ENCODE peak calls at places on chromosomes 3 and 15, in nine cellular contexts. K, G, R, M, C, Q, J, B and A are unnamed samples.

GRCh38 chr3:184234224-184234623 is 4.8 kb downstream of the VWA5B2 start:
- DNase-seq in K (peak; percentile 85), G (no peak), R (peak; percentile 45), M (no peak), C (peak; percentile 38), Q (no peak), J (peak; percentile 68), B (peak; percentile 47), A (peak; percentile 56)

GRCh38 chr3:123449092-123449985 is 449 bp upstream of the ADCY5 start:
- DNase-seq in K (no peak), G (peak; percentile 52), R (peak; percentile 34), M (peak; percentile 60), C (no peak), Q (no peak), J (peak; percentile 12), B (peak; percentile 47), A (peak; percentile 77)

GRCh38 chr3:124843496-124843895 is 43.7 kb downstream of the ITGB5 start:
- DNase-seq in K (no peak), G (no peak), R (no peak), M (no peak), C (no peak), Q (no peak), J (no peak), B (no peak), A (no peak)

GRCh38 chr3:132730891-132731580 is 8.8 kb upstream of the NPHP3 start:
- DNase-seq in K (no peak), G (no peak), R (no peak), M (no peak), C (no peak), Q (no peak), J (peak; percentile 68), B (no peak), A (peak; percentile 79)

GRCh38 chr15:65101418-65101890 is 13.5 kb downstream of the UBAP1L start:
- DNase-seq in K (peak; percentile 77), G (peak; percentile 87), R (peak; percentile 69), M (peak; percentile 69), C (peak; percentile 36), Q (peak; percentile 76), J (peak; percentile 70), B (peak; percentile 80), A (peak; percentile 62)

GRCh38 chr3:141498592-141499223 is 11.9 kb downstream of the RASA2 start:
- DNase-seq in K (peak; percentile 61), G (no peak), R (no peak), M (no peak), C (no peak), Q (peak; percentile 41), J (peak; percentile 17), B (no peak), A (no peak)

GRCh38 chr15:74170845-74171578 is 2.5 kb upstream of the ISLR start:
- DNase-seq in K (no peak), G (peak; percentile 18), R (no peak), M (no peak), C (no peak), Q (no peak), J (no peak), B (no peak), A (no peak)

GRCh38 chr3:192223815-192224214 is 503.5 kb downstream of the FGF12 start:
- DNase-seq in K (no peak), G (no peak), R (no peak), M (no peak), C (no peak), Q (no peak), J (no peak), B (no peak), A (no peak)

GRCh38 chr3:15768421-15769255 is 29.1 kb downstream of the ANKRD28 start:
- DNase-seq in K (peak; percentile 33), G (no peak), R (peak; percentile 89), M (no peak), C (peak; percentile 82), Q (no peak), J (peak; percentile 97), B (peak; percentile 10), A (peak; percentile 94)

GRCh38 chr3:39965997-39966396 is 156.6 kb downstream of the MYRIP start:
- DNase-seq in K (no peak), G (no peak), R (no peak), M (no peak), C (no peak), Q (no peak), J (no peak), B (no peak), A (peak; percentile 47)

GRCh38 chr3:27713066-27713400 is 9.1 kb downstream of the EOMES start:
- DNase-seq in K (no peak), G (no peak), R (peak; percentile 25), M (no peak), C (no peak), Q (no peak), J (no peak), B (no peak), A (peak; percentile 53)

GRCh38 chr15:80474751-80475295 is 70.6 kb downstream of the ARNT2 start:
- DNase-seq in K (no peak), G (no peak), R (no peak), M (no peak), C (no peak), Q (no peak), J (no peak), B (no peak), A (no peak)

GRCh38 chr15:26015516-26015915 is 152.4 kb upstream of the ATP10A start:
- DNase-seq in K (no peak), G (no peak), R (no peak), M (no peak), C (no peak), Q (no peak), J (no peak), B (no peak), A (no peak)

GRCh38 chr3:194494951-194495374 is 8.2 kb upstream of the ATP13A3 start:
- DNase-seq in K (peak; percentile 3), G (no peak), R (no peak), M (no peak), C (no peak), Q (no peak), J (peak; percentile 81), B (no peak), A (no peak)

GRCh38 chr15:63918317-63918672 is 84.5 kb upstream of the HERC1 start:
- DNase-seq in K (no peak), G (peak; percentile 69), R (no peak), M (no peak), C (no peak), Q (no peak), J (no peak), B (no peak), A (no peak)

GRCh38 chr3:184584001-184584891 is 22.7 kb downstream of the EPHB3 start:
- DNase-seq in K (no peak), G (peak; percentile 69), R (peak; percentile 24), M (no peak), C (no peak), Q (no peak), J (peak; percentile 32), B (no peak), A (no peak)

DNA sequence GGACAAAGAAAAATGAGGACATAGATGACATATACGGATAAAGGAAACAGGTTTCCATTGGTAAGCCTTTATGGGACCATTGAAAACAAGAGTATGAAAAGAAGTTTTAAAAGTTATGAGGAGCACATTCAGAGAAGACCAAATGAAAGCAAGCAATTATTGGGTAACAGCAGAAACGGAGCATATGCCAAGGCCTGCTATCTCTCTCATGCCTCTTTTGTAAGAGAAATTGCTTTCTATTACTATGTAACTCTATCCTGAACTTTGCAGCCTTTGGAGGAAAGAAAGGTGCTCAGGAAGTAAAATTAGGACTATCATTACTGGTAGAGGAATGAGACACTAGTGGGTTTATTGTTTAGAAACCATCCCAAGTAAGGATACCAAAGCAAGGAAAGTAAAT is 14.9 kb upstream of the DPH6 start:
- DNase-seq in K (no peak), G (no peak), R (no peak), M (no peak), C (no peak), Q (no peak), J (no peak), B (no peak), A (no peak)
- H3K27me3 ChIP-seq in K (no peaks in the 10 kb centered on the region), G (no peaks in the 10 kb centered on the region), R (no peaks in the 10 kb centered on the region), M (no peaks in the 10 kb centered on the region), C (no peaks in the 10 kb centered on the region), Q (no peaks in the 10 kb centered on the region), J (no peaks in the 10 kb centered on the region), B (no peaks in the 10 kb centered on the region), A (no peaks in the 10 kb centered on the region)

GRCh38 chr3:98577178-98577895 is 16.1 kb downstream of the CPOX start:
- DNase-seq in K (no peak), G (no peak), R (no peak), M (no peak), C (no peak), Q (no peak), J (no peak), B (no peak), A (peak; percentile 5)

GRCh38 chr3:98581474-98581873 is 11.9 kb downstream of the CPOX start:
- DNase-seq in K (no peak), G (no peak), R (no peak), M (no peak), C (no peak), Q (no peak), J (no peak), B (no peak), A (no peak)

GRCh38 chr3:98583766-98584165 is 9.6 kb downstream of the CPOX start:
- DNase-seq in K (no peak), G (no peak), R (no peak), M (no peak), C (no peak), Q (no peak), J (no peak), B (no peak), A (no peak)

GRCh38 chr3:98584563-98584962 is 8.8 kb downstream of the CPOX start:
- DNase-seq in K (no peak), G (no peak), R (no peak), M (no peak), C (no peak), Q (no peak), J (no peak), B (no peak), A (no peak)

GRCh38 chr3:98580774-98581365 is 12.5 kb downstream of the CPOX start:
- DNase-seq in K (no peak), G (no peak), R (no peak), M (no peak), C (no peak), Q (no peak), J (no peak), B (no peak), A (no peak)
- H3K9me3 ChIP-seq in K (no peaks in the 10 kb centered on the region), G (no peaks in the 10 kb centered on the region), R (no peaks in the 10 kb centered on the region), M (no peaks in the 10 kb centered on the region), C (no peaks in the 10 kb centered on the region), Q (no peaks in the 10 kb centered on the region), J (no peaks in the 10 kb centered on the region), B (no peaks in the 10 kb centered on the region), A (no peaks in the 10 kb centered on the region)

DNA sequence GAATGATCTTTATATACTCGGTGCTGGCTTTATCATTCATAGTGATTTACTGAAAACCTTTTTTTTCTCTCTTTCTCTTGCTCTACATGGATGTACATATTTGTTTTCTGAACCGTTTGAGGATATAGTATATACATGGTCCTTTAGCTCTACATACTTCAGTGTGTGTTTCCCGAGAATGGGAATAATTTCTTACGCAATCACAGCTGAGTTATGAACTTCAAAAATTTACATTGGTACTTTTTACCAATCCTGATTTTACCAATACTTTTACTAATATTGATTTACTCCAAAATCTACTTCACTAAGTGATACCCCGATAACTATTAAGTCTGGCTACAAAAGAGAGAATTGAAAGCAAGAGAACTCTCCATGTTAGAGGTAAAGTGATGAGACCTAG is 294.3 kb upstream of the ICE2 start:
- DNase-seq in K (no peak), G (no peak), R (no peak), M (no peak), C (no peak), Q (no peak), J (no peak), B (no peak), A (no peak)
- H3K27me3 ChIP-seq in K (no peaks in the 10 kb centered on the region), G (no peaks in the 10 kb centered on the region), R (no peaks in the 10 kb centered on the region), M (no peaks in the 10 kb centered on the region), C (no peaks in the 10 kb centered on the region), Q (no peaks in the 10 kb centered on the region), J (no peaks in the 10 kb centered on the region), B (no peaks in the 10 kb centered on the region), A (no peaks in the 10 kb centered on the region)

GRCh38 chr3:52731590-52731989 is 25.7 kb downstream of the SPCS1 start:
- DNase-seq in K (no peak), G (no peak), R (no peak), M (no peak), C (no peak), Q (no peak), J (no peak), B (no peak), A (no peak)
- H3K9me3 ChIP-seq in K (peaks cover 2% of the 10 kb centered on the region), G (no peaks in the 10 kb centered on the region), R (no peaks in the 10 kb centered on the region), M (no peaks in the 10 kb centered on the region), C (peaks cover 14% of the 10 kb centered on the region), Q (no peaks in the 10 kb centered on the region), J (peaks cover 55% of the 10 kb centered on the region), B (no peaks in the 10 kb centered on the region), A (peaks cover 18% of the 10 kb centered on the region)